ENCODE peak calls at places on chromosomes 4 and X, in four cellular contexts. M is naive thymus-derived CD8-positive, alpha-beta T cell; H is GM03348; P is globus pallidus. T is an unnamed sample.

GRCh38 chrX:128728943-128729342 is 676.7 kb upstream of the ACTRT1 start:
- DNase-seq in M (no peak), H (no peak), P (no peak), T (no peak)

GRCh38 chr4:87120411-87121162 is 99.8 kb downstream of the KLHL8 start:
- DNase-seq in M (no peak), H (no peak), P (no peak), T (no peak)

GRCh38 chrX:111917591-111917990 is 41.6 kb downstream of the TRPC5OS start:
- DNase-seq in M (no peak), H (no peak), P (no peak), T (no peak)

GRCh38 chr4:82499705-82500104 is 62.1 kb downstream of the TMEM150C start:
- DNase-seq in M (no peak), H (no peak), P (no peak), T (no peak)

GRCh38 chrX:122579521-122579920 is 604.6 kb upstream of the GRIA3 start:
- DNase-seq in M (no peak), H (no peak), P (no peak), T (peak)

GRCh38 chr4:60133414-60133813 is 1066.7 kb upstream of the ADGRL3 start:
- DNase-seq in M (no peak), H (no peak), P (no peak), T (no peak)

GRCh38 chr4:25351777-25352421 is 25.2 kb upstream of the ANAPC4 start:
- DNase-seq in M (no peak), H (peak), P (no peak), T (no peak)

GRCh38 chrX:13463608-13464007 is 105.8 kb upstream of the EGFL6 start:
- DNase-seq in M (no peak), H (peak), P (no peak), T (no peak)

GRCh38 chrX:140503714-140504351 is 1.0 kb downstream of the SOX3 start:
- DNase-seq in M (no peak), H (peak), P (peak), T (no peak)

GRCh38 chr4:123876640-123877039 is 480.0 kb downstream of the SPRY1 start:
- DNase-seq in M (no peak), H (peak), P (no peak), T (no peak)